ENCODE peak calls at places on chromosomes 4 and X, in six cellular contexts. L is suprapubic skin, B is WERI-Rb-1, D is left ventricle myocardium inferior, F is astrocyte of the spinal cord, J is cardiac muscle cell. Q is an unnamed sample.

GRCh38 chr4:112509243-112510190 is 6.5 kb downstream of the NEUROG2 start:
- DNase-seq in L (no peak), B (no peak), D (no peak), F (no peak), J (no peak), Q (no peak)

GRCh38 chr4:155828628-155829027 is 37.4 kb downstream of the ASIC5 start:
- DNase-seq in L (no peak), B (no peak), D (no peak), F (peak), J (no peak), Q (no peak)

GRCh38 chrX:84223261-84223660 is 35.3 kb upstream of the RPS6KA6 start:
- DNase-seq in L (no peak), B (no peak), D (no peak), F (no peak), J (no peak), Q (no peak)

GRCh38 chr4:1347410-1347864 is 429 bp downstream of the UVSSA start:
- DNase-seq in L (peak), B (peak), D (peak), F (peak), J (peak), Q (peak)

GRCh38 chr4:30720656-30721352 is 635 bp downstream of the PCDH7 start:
- DNase-seq in L (no peak), B (peak), D (peak), F (peak), J (peak), Q (peak)

GRCh38 chr4:165199286-165199685 is 8.1 kb upstream of the KLHL2 start:
- DNase-seq in L (no peak), B (no peak), D (no peak), F (peak), J (no peak), Q (no peak)

GRCh38 chr4:182695009-182695408 is 222.2 kb downstream of the DCTD start:
- DNase-seq in L (no peak), B (no peak), D (peak), F (no peak), J (no peak), Q (no peak)

GRCh38 chrX:13750204-13750603 is 15.7 kb downstream of the OFD1 start:
- DNase-seq in L (no peak), B (no peak), D (no peak), F (peak), J (peak), Q (no peak)

GRCh38 chrX:71909956-71910355 is 689 bp upstream of the NHSL2 start:
- DNase-seq in L (no peak), B (peak), D (no peak), F (no peak), J (peak), Q (no peak)

GRCh38 chr4:151624606-151625565 is 135.9 kb downstream of the GATB start:
- DNase-seq in L (no peak), B (no peak), D (no peak), F (no peak), J (peak), Q (no peak)

GRCh38 chrX:85391879-85392238 is 12.4 kb upstream of the POF1B start:
- DNase-seq in L (no peak), B (no peak), D (no peak), F (no peak), J (no peak), Q (no peak)

GRCh38 chr4:79334783-79335182 is 8.9 kb upstream of the NAA11 start:
- DNase-seq in L (no peak), B (no peak), D (no peak), F (no peak), J (no peak), Q (no peak)

GRCh38 chr4:135201081-135201480 is 999.5 kb upstream of the PABPC4L start:
- DNase-seq in L (no peak), B (no peak), D (no peak), F (peak), J (no peak), Q (no peak)

GRCh38 chrX:43655961-43656494 is at the start of gene MAOA:
- DNase-seq in L (peak), B (peak), D (peak), F (no peak), J (peak), Q (no peak)

GRCh38 chr4:149029056-149029651 is 586.9 kb upstream of the NR3C2 start:
- DNase-seq in L (no peak), B (no peak), D (no peak), F (no peak), J (no peak), Q (no peak)

GRCh38 chr4:183098723-183099536 is at the start of gene WWC2:
- DNase-seq in L (peak), B (peak), D (peak), F (peak), J (peak), Q (peak)

GRCh38 chrX:13341491-13342101 is 21.7 kb upstream of the ATXN3L start:
- DNase-seq in L (no peak), B (no peak), D (no peak), F (peak), J (no peak), Q (no peak)

GRCh38 chr4:41044165-41044564 is 170.2 kb downstream of the APBB2 start:
- DNase-seq in L (no peak), B (no peak), D (no peak), F (no peak), J (no peak), Q (no peak)

GRCh38 chrX:139388234-139388633 is 142.3 kb upstream of the F9 start:
- DNase-seq in L (no peak), B (no peak), D (no peak), F (no peak), J (no peak), Q (no peak)

GRCh38 chrX:71509289-71509688 is 23.6 kb upstream of the OGT start:
- DNase-seq in L (no peak), B (no peak), D (no peak), F (no peak), J (no peak), Q (no peak)

GRCh38 chrX:122833230-122833629 is 350.8 kb upstream of the GRIA3 start:
- DNase-seq in L (no peak), B (no peak), D (no peak), F (no peak), J (no peak), Q (no peak)

GRCh38 chr4:158814636-158815035 is 45.8 kb downstream of the FNIP2 start:
- DNase-seq in L (no peak), B (no peak), D (no peak), F (peak), J (no peak), Q (no peak)

GRCh38 chr4:65217179-65217578 is 453.1 kb downstream of the EPHA5 start:
- DNase-seq in L (no peak), B (no peak), D (no peak), F (no peak), J (no peak), Q (no peak)

DNA sequence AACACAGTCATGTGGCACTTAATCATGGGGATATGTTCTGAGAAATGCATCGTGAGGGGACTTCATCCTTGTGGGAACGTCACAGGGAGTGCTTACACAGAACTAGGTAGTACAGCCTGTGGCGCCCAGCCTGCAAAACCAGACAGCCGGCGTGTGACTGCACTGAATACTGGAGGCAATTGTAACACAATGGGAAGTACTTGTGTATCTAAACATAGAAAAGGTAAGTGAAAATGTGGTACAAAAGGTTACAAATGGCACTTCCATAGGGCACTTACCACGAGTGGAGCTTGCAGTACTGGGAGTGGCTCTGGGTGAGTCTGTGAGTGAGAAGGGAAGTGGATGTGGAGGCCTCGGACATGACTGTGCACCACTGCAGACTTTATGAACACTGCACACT is 5.2 kb downstream of the TLR3 start:
- DNase-seq in L (no peak), B (no peak), D (no peak), F (no peak), J (no peak), Q (no peak)
- TF ChIP-seq CTCF in L (no peak), B (no peak), D (no peak), F (no peak), J (no peak), Q (no peak)

GRCh38 chr4:82718067-82718935 is 80.3 kb downstream of the SCD5 start:
- DNase-seq in L (no peak), B (no peak), D (peak), F (peak), J (peak), Q (no peak)

GRCh38 chr4:82726601-82727000 is 72.0 kb downstream of the SCD5 start:
- DNase-seq in L (no peak), B (no peak), D (no peak), F (no peak), J (no peak), Q (no peak)

GRCh38 chr4:82715731-82716617 is 82.6 kb downstream of the SCD5 start:
- DNase-seq in L (no peak), B (no peak), D (no peak), F (no peak), J (peak), Q (no peak)

DNA sequence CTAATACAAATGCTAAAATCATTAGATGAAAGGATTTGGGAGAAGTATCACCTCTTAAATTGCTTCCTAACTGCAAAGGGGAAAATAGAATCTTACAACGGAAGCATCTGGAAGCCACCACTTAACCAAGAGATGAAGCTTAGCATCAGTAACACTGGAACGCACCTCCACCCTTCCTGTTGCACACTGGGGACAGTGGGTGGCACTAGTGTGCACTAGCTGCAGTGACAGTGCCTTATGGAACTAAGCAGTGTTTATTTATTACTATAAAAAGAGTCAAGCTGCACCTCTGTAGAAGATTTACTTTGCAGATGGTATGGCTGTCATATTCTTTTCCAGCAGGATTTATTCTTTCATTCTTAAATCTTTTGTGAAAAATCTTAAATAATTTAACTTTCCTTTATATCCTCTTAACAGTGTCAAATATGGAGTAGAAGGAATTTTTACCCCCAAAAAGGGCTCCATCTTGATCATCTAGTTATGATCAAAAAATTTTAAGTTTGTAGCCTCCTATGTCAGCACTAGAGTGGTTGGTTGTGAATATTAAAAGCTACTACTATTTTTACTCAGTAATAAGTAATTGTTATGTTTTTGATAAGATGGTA is 76.7 kb downstream of the SCD5 start:
- DNase-seq in L (no peak), B (peak), D (peak), F (no peak), J (no peak), Q (peak)
- TF ChIP-seq CTCF in L (no peak), B (peak), D (peak), F (peak), J (no peak), Q (peak)

DNA sequence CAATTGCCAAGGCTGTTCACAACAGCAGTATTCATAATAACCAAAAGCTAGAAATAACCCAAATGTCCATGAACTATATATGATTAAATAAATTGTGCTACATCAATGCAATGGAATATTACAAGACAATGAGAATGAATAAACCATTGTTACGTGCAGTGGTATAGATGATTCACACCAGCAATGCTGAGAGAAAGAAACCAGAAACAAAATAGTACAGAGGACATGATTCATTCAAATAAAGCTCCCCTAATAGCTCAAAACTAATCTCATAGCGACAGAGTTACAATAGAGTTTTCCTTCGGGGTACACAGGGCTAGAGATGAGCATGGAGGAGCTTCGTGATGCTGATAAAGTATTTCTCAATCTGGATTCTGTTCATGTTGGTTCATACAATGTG is 148.1 kb upstream of the SPANXN1 start:
- DNase-seq in L (no peak), B (no peak), D (no peak), F (no peak), J (no peak), Q (no peak)
- TF ChIP-seq CTCF in L (no peak), B (no peak), D (no peak), F (no peak), J (no peak), Q (no peak)

DNA sequence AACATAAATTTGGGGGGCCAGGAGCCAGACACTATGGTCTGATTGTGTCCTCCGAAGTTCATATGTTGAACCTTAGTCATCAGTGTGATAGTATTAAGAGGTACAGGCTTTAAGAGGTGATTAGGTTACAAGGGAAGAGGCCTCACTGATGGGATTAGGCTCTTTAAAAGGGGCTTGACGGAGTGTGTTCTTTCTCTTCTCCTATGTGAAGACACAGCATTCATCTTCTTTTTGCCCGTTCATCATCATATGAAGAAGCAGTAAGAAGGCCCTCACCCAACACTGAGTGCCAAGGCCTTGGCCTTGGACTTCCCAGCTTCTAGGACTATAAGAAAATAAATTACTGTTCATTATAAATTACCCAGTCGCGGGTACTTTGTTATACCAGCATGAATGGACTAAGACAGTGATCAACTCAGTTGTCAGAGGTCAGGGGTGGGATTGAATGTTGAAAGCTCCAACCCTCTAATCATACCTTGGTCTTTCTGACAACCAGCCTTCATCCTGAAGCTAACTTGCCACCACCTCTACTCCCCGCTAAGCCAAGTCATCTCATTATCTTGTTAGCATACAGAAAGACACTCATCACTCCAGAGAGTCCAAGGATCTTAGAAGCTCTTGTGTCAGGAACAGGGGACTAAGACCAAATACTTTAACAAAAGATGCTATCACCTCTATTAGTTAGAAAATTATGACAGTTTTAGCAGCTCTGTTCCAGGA is 543.4 kb upstream of the DIPK2B start:
- DNase-seq in L (no peak), B (no peak), D (no peak), F (no peak), J (no peak), Q (no peak)
- TF ChIP-seq CTCF in L (no peak), B (no peak), D (no peak), F (no peak), J (no peak), Q (no peak)

Q was measured in GM20000.